ENCODE peak calls at places on chromosomes 6 and 20, in eight cellular contexts. One of them, this sample, is unnamed.

GRCh38 chr6:112979830-112980229 is 632.7 kb downstream of the RFPL4B start:
- DNase-seq in adrenal gland: no peak
- DNase-seq in breast epithelium: no peak
- DNase-seq in HCT116: no peak
- DNase-seq in body of pancreas: no peak
- DNase-seq in IMR-90: no peak
- DNase-seq in heart left ventricle: peak; percentile 33
- DNase-seq in esophagus squamous epithelium: no peak
- DNase-seq in this sample: no peak

GRCh38 chr6:111648100-111648499 is 42.4 kb upstream of the TRAF3IP2 start:
- DNase-seq in HCT116: no peak
- DNase-seq in breast epithelium: no peak
- DNase-seq in body of pancreas: no peak
- DNase-seq in esophagus squamous epithelium: no peak
- DNase-seq in IMR-90: no peak
- DNase-seq in adrenal gland: no peak
- DNase-seq in heart left ventricle: no peak
- DNase-seq in this sample: no peak

GRCh38 chr6:12516070-12516469 is 200.5 kb upstream of the PHACTR1 start:
- DNase-seq in body of pancreas: no peak
- DNase-seq in breast epithelium: no peak
- DNase-seq in esophagus squamous epithelium: no peak
- DNase-seq in HCT116: no peak
- DNase-seq in heart left ventricle: no peak
- DNase-seq in IMR-90: no peak
- DNase-seq in adrenal gland: no peak
- DNase-seq in this sample: no peak

GRCh38 chr6:147868493-147869222 is 360.2 kb downstream of the SAMD5 start:
- DNase-seq in heart left ventricle: no peak
- DNase-seq in HCT116: no peak
- DNase-seq in adrenal gland: no peak
- DNase-seq in esophagus squamous epithelium: no peak
- DNase-seq in body of pancreas: no peak
- DNase-seq in IMR-90: peak; percentile 3
- DNase-seq in breast epithelium: no peak
- DNase-seq in this sample: no peak

GRCh38 chr6:25113436-25113835 is 165.7 kb upstream of the CARMIL1 start:
- DNase-seq in esophagus squamous epithelium: no peak
- DNase-seq in body of pancreas: no peak
- DNase-seq in breast epithelium: no peak
- DNase-seq in IMR-90: no peak
- DNase-seq in heart left ventricle: no peak
- DNase-seq in HCT116: no peak
- DNase-seq in adrenal gland: no peak
- DNase-seq in this sample: no peak

GRCh38 chr20:41373851-41374567 is 7.4 kb upstream of the EMILIN3 start:
- DNase-seq in adrenal gland: no peak
- DNase-seq in heart left ventricle: no peak
- DNase-seq in HCT116: no peak
- DNase-seq in IMR-90: no peak
- DNase-seq in breast epithelium: no peak
- DNase-seq in body of pancreas: no peak
- DNase-seq in esophagus squamous epithelium: no peak
- DNase-seq in this sample: no peak

GRCh38 chr6:108419934-108420609 is 125.2 kb downstream of the AFG1L start:
- DNase-seq in adrenal gland: no peak
- DNase-seq in esophagus squamous epithelium: no peak
- DNase-seq in heart left ventricle: no peak
- DNase-seq in IMR-90: no peak
- DNase-seq in HCT116: no peak
- DNase-seq in breast epithelium: no peak
- DNase-seq in body of pancreas: no peak
- DNase-seq in this sample: no peak

GRCh38 chr6:139654888-139655782 is 280.7 kb upstream of the CITED2 start:
- DNase-seq in body of pancreas: no peak
- DNase-seq in adrenal gland: no peak
- DNase-seq in heart left ventricle: no peak
- DNase-seq in esophagus squamous epithelium: no peak
- DNase-seq in IMR-90: no peak
- DNase-seq in HCT116: no peak
- DNase-seq in breast epithelium: no peak
- DNase-seq in this sample: no peak

GRCh38 chr6:166691199-166691598 is 64.1 kb upstream of the RPS6KA2 start:
- DNase-seq in esophagus squamous epithelium: no peak
- DNase-seq in body of pancreas: peak; percentile 66
- DNase-seq in HCT116: peak; percentile 81
- DNase-seq in breast epithelium: peak; percentile 23
- DNase-seq in IMR-90: peak; percentile 54
- DNase-seq in heart left ventricle: peak; percentile 78
- DNase-seq in adrenal gland: peak; percentile 65
- DNase-seq in this sample: peak; percentile 8

GRCh38 chr6:138541793-138542481 is 42.6 kb upstream of the NHSL1 start:
- DNase-seq in adrenal gland: no peak
- DNase-seq in heart left ventricle: no peak
- DNase-seq in body of pancreas: no peak
- DNase-seq in esophagus squamous epithelium: no peak
- DNase-seq in HCT116: no peak
- DNase-seq in IMR-90: no peak
- DNase-seq in breast epithelium: no peak
- DNase-seq in this sample: no peak

GRCh38 chr6:17907467-17908229 is 79.8 kb downstream of the KIF13A start:
- DNase-seq in HCT116: peak; percentile 48
- DNase-seq in esophagus squamous epithelium: peak; percentile 18
- DNase-seq in IMR-90: peak; percentile 100
- DNase-seq in body of pancreas: peak; percentile 38
- DNase-seq in heart left ventricle: peak; percentile 59
- DNase-seq in adrenal gland: peak; percentile 89
- DNase-seq in breast epithelium: peak; percentile 51
- DNase-seq in this sample: peak; percentile 80

DNA sequence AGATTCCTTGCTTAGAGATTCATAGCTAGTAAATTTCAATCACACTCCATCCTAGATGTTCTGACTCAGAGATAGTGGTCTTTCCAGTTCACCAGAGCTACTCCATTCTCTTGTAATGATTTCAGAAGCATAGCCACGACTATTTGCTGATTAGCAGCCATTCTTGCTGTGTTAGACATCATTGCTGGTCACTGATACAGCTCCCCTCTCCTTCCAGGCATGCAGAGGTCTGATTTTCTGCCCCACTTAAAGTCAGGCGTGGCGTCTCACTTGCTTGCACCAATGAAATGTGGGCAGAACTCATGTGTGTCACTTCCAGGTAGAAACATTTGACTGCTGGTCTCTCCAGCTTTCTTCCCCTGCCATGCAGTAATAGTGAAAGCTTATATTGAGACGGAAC is 168.9 kb upstream of the JARID2 start:
- DNase-seq in esophagus squamous epithelium: no peak
- DNase-seq in heart left ventricle: no peak
- DNase-seq in IMR-90: peak; percentile 53
- DNase-seq in breast epithelium: no peak
- DNase-seq in HCT116: no peak
- DNase-seq in body of pancreas: no peak
- DNase-seq in adrenal gland: no peak
- DNase-seq in this sample: peak; percentile 60
- H3K4me1 ChIP-seq in esophagus squamous epithelium: no peaks in the 10 kb centered on the region
- H3K4me1 ChIP-seq in heart left ventricle: peaks cover 4% of the 10 kb centered on the region
- H3K4me1 ChIP-seq in IMR-90: no peaks in the 10 kb centered on the region
- H3K4me1 ChIP-seq in breast epithelium: no peaks in the 10 kb centered on the region
- H3K4me1 ChIP-seq in HCT116: no peaks in the 10 kb centered on the region
- H3K4me1 ChIP-seq in body of pancreas: no peaks in the 10 kb centered on the region
- H3K4me1 ChIP-seq in adrenal gland: no peaks in the 10 kb centered on the region
- H3K4me1 ChIP-seq in this sample: no peaks in the 10 kb centered on the region

DNA sequence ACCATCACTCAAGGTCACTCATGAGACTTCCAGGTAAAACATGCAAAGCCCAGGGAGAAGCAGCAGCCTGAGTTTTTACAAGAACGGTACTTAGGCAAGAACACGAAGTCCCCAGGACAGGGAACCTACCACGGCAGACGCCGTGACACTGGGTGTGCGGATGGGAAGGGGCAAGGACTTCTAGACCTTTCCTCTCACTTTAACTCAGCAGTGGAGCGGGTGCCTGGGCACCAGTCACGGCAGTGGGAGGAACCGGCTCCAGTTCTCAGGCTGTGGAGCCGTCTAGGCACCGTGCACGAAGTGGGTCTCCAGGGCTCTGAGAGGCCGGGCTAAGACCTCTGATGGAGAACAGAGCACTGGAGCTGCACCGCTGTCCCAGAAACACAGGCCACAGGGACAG is 2.5 kb downstream of the ZBTB46 start:
- DNase-seq in body of pancreas: no peak
- DNase-seq in adrenal gland: no peak
- DNase-seq in esophagus squamous epithelium: no peak
- DNase-seq in heart left ventricle: no peak
- DNase-seq in breast epithelium: no peak
- DNase-seq in IMR-90: no peak
- DNase-seq in HCT116: no peak
- DNase-seq in this sample: peak; percentile 82
- H3K4me3 ChIP-seq in body of pancreas: no peak overlapping the region
- H3K4me3 ChIP-seq in adrenal gland: peak overlapping the region; percentile 99
- H3K4me3 ChIP-seq in esophagus squamous epithelium: peak overlapping the region; percentile 84
- H3K4me3 ChIP-seq in heart left ventricle: peak overlapping the region; percentile 67
- H3K4me3 ChIP-seq in breast epithelium: peak overlapping the region; percentile 63
- H3K4me3 ChIP-seq in IMR-90: no peak overlapping the region
- H3K4me3 ChIP-seq in HCT116: no peak overlapping the region
- H3K4me3 ChIP-seq in this sample: no peak overlapping the region

GRCh38 chr6:14118444-14118843 is 872 bp downstream of the CD83 start:
- DNase-seq in adrenal gland: no peak
- DNase-seq in body of pancreas: no peak
- DNase-seq in heart left ventricle: no peak
- DNase-seq in breast epithelium: no peak
- DNase-seq in esophagus squamous epithelium: no peak
- DNase-seq in HCT116: no peak
- DNase-seq in IMR-90: no peak
- DNase-seq in this sample: no peak

GRCh38 chr6:14120556-14120955 is 3.0 kb downstream of the CD83 start:
- DNase-seq in HCT116: no peak
- DNase-seq in adrenal gland: no peak
- DNase-seq in heart left ventricle: no peak
- DNase-seq in body of pancreas: no peak
- DNase-seq in breast epithelium: no peak
- DNase-seq in esophagus squamous epithelium: no peak
- DNase-seq in IMR-90: no peak
- DNase-seq in this sample: no peak

GRCh38 chr6:14119764-14120163 is 2.2 kb downstream of the CD83 start:
- DNase-seq in esophagus squamous epithelium: no peak
- DNase-seq in heart left ventricle: no peak
- DNase-seq in adrenal gland: peak; percentile 47
- DNase-seq in IMR-90: no peak
- DNase-seq in body of pancreas: no peak
- DNase-seq in breast epithelium: no peak
- DNase-seq in HCT116: no peak
- DNase-seq in this sample: no peak

GRCh38 chr6:14118091-14118439 is 493 bp downstream of the CD83 start:
- DNase-seq in esophagus squamous epithelium: no peak
- DNase-seq in HCT116: no peak
- DNase-seq in adrenal gland: no peak
- DNase-seq in IMR-90: no peak
- DNase-seq in breast epithelium: no peak
- DNase-seq in body of pancreas: no peak
- DNase-seq in heart left ventricle: no peak
- DNase-seq in this sample: no peak

DNA sequence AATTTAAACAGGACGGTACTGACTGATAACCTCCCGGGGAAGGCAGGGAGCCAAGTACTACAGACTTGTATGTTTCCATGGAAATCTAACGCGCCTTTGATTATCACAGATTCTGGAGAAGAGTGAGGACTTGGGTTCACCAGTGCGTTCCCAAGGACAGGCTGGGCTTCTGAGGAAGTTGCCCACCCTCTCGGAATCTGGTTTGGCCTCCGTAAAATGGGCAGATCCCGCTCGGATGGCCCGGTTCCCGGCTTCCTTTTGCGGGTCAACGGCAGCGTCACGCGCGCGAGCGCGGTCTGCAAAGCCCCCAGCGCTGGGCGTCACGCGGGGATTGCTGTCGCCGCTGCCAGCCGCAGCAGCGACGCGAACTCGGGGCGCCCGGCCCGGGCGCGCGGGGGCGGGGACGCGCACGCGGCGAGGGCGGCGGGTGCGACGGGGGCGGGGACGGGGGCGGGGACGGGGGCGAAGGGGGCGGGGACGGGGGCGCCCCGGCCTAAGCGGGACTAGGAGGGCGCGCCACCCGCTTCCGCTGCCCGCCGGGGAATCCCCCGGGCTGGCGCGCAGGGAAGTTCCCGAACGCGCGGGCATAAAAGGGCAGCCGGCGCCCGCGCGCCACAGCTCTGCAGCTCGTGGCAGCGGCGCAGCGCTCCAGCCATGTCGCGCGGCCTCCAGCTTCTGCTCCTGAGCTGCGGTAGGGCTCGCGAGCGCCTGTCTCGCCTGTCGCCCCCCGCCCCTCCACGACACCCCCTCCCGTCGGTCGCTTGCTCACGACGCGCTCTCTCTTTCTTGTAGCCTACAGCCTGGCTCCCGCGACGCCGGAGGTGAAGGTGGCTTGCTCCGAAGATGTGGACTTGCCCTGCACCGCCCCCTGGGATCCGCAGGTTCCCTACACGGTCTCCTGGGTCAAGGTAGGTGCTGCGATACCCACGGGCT is at the start of gene CD83:
- DNase-seq in body of pancreas: peak; percentile 75
- DNase-seq in heart left ventricle: peak; percentile 78
- DNase-seq in breast epithelium: peak; percentile 33
- DNase-seq in esophagus squamous epithelium: no peak
- DNase-seq in HCT116: peak; percentile 6
- DNase-seq in adrenal gland: peak; percentile 60
- DNase-seq in IMR-90: peak; percentile 45
- DNase-seq in this sample: peak; percentile 67
- TF ChIP-seq POLR2A in body of pancreas: peak; percentile 76
- TF ChIP-seq POLR2A in heart left ventricle: no peak
- TF ChIP-seq POLR2A in breast epithelium: no peak
- TF ChIP-seq POLR2A in esophagus squamous epithelium: no peak
- TF ChIP-seq POLR2A in HCT116: peak; percentile 61
- TF ChIP-seq POLR2A in adrenal gland: peak; percentile 65
- TF ChIP-seq POLR2A in IMR-90: peak; percentile 62
- TF ChIP-seq POLR2A in this sample: peak; percentile 71

DNA sequence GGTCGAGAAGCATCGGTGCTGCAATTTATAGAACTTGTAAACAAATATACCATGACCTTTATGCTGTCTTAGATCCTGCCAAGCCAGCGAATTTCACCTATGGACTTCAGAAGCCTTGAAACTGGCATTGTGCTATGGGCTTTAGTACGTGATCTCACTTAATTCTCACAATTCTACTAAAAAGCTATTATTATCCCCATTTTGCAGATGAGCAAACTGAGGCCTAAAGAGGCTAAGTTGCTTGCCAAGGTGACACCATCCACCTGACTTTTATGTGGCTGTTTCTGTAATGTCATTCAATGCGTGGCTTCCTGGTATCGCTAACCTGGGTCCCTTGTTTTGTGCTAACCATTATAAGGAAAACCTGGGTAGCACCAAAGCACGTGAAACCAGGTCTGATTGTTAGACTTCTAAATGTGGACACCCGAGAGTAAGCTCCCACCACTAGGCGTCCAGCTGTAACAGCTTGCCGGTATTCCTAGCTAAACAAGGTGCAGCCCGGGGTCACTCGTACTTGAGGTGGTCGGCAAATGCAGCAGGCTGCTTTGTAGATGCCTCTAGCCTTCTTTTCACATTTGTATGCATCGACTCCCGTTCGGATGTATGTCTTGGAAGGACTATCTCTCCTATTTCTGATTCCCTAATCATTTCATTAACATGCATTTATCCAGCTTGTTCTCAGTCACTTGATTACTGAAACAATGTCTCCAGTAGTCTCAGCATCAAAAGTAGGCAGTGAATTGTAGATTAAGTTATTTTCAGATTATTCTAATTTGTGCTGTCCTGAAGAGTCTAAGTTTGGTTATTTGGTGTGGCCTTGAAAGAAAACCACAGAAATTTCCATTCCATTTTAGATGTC is 1.1 kb downstream of the SYNJ2 start:
- DNase-seq in heart left ventricle: peak; percentile 45
- DNase-seq in body of pancreas: peak; percentile 46
- DNase-seq in esophagus squamous epithelium: no peak
- DNase-seq in adrenal gland: no peak
- DNase-seq in HCT116: no peak
- DNase-seq in breast epithelium: no peak
- DNase-seq in IMR-90: peak; percentile 54
- DNase-seq in this sample: no peak
- H3K4me1 ChIP-seq in heart left ventricle: peaks cover 48% of the 10 kb centered on the region
- H3K4me1 ChIP-seq in body of pancreas: peaks cover 55% of the 10 kb centered on the region
- H3K4me1 ChIP-seq in esophagus squamous epithelium: peaks cover 18% of the 10 kb centered on the region
- H3K4me1 ChIP-seq in adrenal gland: peaks cover 30% of the 10 kb centered on the region
- H3K4me1 ChIP-seq in HCT116: peaks cover 15% of the 10 kb centered on the region
- H3K4me1 ChIP-seq in breast epithelium: no peaks in the 10 kb centered on the region
- H3K4me1 ChIP-seq in IMR-90: peaks cover 31% of the 10 kb centered on the region
- H3K4me1 ChIP-seq in this sample: peaks cover 11% of the 10 kb centered on the region

This sample was measured in thyroid gland.